ENCODE peak calls at places on chromosomes 4 and X, in eight cellular contexts. G, P, C, N, L, H, I and S are unnamed samples.
A peak's percentile ranks its signal among the peaks of the same experiment; 100 is the strongest.

GRCh38 chr4:1079711-1080265 is 33.6 kb downstream of the RNF212 start:
- DNase-seq in G (no peak), P (no peak), C (no peak), N (no peak), L (no peak), H (no peak), I (no peak), S (peak; percentile 81)

GRCh38 chrX:18676050-18676449 is 4.1 kb upstream of the RS1 start:
- DNase-seq in G (no peak), P (no peak), C (no peak), N (no peak), L (no peak), H (no peak), I (no peak), S (no peak)

GRCh38 chr4:71221510-71222466 is 117.0 kb upstream of the SLC4A4 start:
- DNase-seq in G (no peak), P (no peak), C (no peak), N (no peak), L (no peak), H (no peak), I (no peak), S (no peak)

GRCh38 chrX:47380268-47380667 is 9.9 kb downstream of the ZNF157 start:
- DNase-seq in G (no peak), P (no peak), C (peak; percentile 55), N (no peak), L (no peak), H (no peak), I (peak; percentile 38), S (no peak)

GRCh38 chr4:5218376-5219069 is 167.2 kb downstream of the STK32B start:
- DNase-seq in G (no peak), P (no peak), C (no peak), N (no peak), L (no peak), H (no peak), I (no peak), S (no peak)

GRCh38 chrX:70026112-70026850 is 23.5 kb downstream of the AWAT2 start:
- DNase-seq in G (peak; percentile 5), P (no peak), C (no peak), N (no peak), L (no peak), H (no peak), I (no peak), S (no peak)

GRCh38 chrX:132592880-132593279 is 104.0 kb upstream of the MBNL3 start:
- DNase-seq in G (no peak), P (no peak), C (no peak), N (no peak), L (peak; percentile 28), H (peak; percentile 2), I (no peak), S (no peak)

GRCh38 chr4:107444-108429 is 16.6 kb upstream of the ZNF718 start:
- DNase-seq in G (no peak), P (no peak), C (no peak), N (no peak), L (no peak), H (peak; percentile 56), I (no peak), S (no peak)

GRCh38 chr4:153521995-153522799 is 56.0 kb downstream of the TMEM131L start:
- DNase-seq in G (no peak), P (no peak), C (peak; percentile 58), N (no peak), L (no peak), H (no peak), I (no peak), S (no peak)

GRCh38 chr4:23930750-23931488 is 41.1 kb upstream of the PPARGC1A start:
- DNase-seq in G (no peak), P (peak; percentile 64), C (no peak), N (peak; percentile 50), L (peak; percentile 93), H (peak; percentile 42), I (peak; percentile 24), S (no peak)

GRCh38 chrX:74492720-74493201 is 71.5 kb downstream of the SLC16A2 start:
- DNase-seq in G (no peak), P (no peak), C (no peak), N (no peak), L (no peak), H (peak; percentile 16), I (no peak), S (no peak)

GRCh38 chr4:102299708-102300107 is 45.6 kb downstream of the SLC39A8 start:
- DNase-seq in G (peak; percentile 11), P (no peak), C (no peak), N (peak; percentile 49), L (peak; percentile 19), H (peak; percentile 24), I (no peak), S (no peak)

GRCh38 chrX:49300703-49301102 is 2.7 kb upstream of the GAGE10 start:
- DNase-seq in G (no peak), P (no peak), C (no peak), N (no peak), L (no peak), H (no peak), I (no peak), S (no peak)

GRCh38 chrX:139120760-139121159 is 409.2 kb upstream of the FGF13 start:
- DNase-seq in G (no peak), P (no peak), C (no peak), N (no peak), L (no peak), H (no peak), I (no peak), S (no peak)

GRCh38 chr4:22962186-22962786 is 269.5 kb downstream of the GBA3 start:
- DNase-seq in G (peak; percentile 4), P (no peak), C (no peak), N (no peak), L (no peak), H (no peak), I (no peak), S (no peak)

GRCh38 chrX:27924261-27924660 is 57.0 kb downstream of the DCAF8L1 start:
- DNase-seq in G (peak; percentile 6), P (no peak), C (no peak), N (no peak), L (no peak), H (no peak), I (no peak), S (no peak)

GRCh38 chr4:155722816-155723499 is 35.9 kb upstream of the GUCY1B1 start:
- DNase-seq in G (peak; percentile 77), P (no peak), C (no peak), N (no peak), L (no peak), H (no peak), I (no peak), S (no peak)

DNA sequence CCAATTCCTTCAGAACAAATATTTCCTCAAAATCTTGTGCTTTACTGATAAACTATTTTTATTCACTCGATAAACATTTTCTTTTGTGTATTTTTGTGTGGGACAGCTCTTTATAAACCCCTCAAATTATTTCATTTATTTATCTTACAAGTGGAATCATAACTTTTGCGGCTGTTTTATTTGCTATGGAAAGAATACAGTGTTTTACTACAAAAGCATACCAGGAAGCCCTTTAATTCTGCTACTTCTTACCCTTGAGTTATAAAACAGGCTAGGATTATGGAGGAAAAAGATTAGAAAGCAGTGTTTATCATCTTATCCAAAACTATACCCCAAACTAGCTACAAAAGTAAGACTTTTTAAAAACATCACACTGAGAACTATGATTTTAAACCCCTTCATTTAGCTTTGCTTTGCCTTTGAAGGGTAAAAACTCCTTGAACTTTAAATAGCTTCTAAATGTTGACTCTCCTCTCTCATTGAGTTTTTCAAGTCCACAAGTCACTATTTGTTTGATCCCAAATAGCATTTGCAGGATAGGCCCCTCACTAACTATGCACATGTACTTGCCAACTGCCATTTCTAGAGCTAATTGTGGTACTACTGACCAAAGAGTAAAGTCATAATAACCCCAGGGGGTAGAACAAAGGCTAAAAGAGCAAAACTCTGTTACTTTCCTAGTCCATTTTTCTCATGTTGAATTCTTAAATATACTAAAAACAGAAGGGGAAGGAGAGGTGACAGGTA is 45.8 kb upstream of the SGMS2 start:
- DNase-seq in G (no peak), P (no peak), C (no peak), N (no peak), L (no peak), H (no peak), I (no peak), S (no peak)
- H3K4me1 ChIP-seq in G (no peaks in the 10 kb centered on the region), P (no peaks in the 10 kb centered on the region), C (no peaks in the 10 kb centered on the region), N (no peaks in the 10 kb centered on the region), L (no peaks in the 10 kb centered on the region), H (no peaks in the 10 kb centered on the region), I (no peaks in the 10 kb centered on the region), S (no peaks in the 10 kb centered on the region)

DNA sequence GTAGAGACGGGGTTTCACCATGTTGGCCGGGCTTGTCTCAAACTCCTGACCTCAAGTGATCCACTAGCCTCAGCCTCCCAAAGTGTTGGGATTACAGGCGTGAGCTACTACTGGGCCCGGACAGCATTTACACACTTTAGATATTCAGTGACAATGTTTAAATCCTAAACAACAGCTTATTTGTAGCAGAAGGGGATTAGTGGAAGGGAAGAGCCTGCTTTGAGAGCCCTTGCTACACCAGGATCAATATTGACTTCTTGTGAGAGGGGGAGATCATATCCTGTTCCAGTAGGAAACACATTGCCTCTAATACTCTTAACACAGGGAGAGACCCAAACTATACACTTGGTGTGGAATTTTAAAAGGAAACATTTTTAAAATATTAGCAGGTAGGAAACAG is 7.1 kb downstream of the MGST2 start:
- DNase-seq in G (no peak), P (no peak), C (no peak), N (no peak), L (no peak), H (no peak), I (no peak), S (no peak)
- H3K4me1 ChIP-seq in G (no peaks in the 10 kb centered on the region), P (no peaks in the 10 kb centered on the region), C (no peaks in the 10 kb centered on the region), N (peaks cover 10% of the 10 kb centered on the region), L (peaks cover 4% of the 10 kb centered on the region), H (no peaks in the 10 kb centered on the region), I (peaks cover 8% of the 10 kb centered on the region), S (peaks cover 36% of the 10 kb centered on the region)

DNA sequence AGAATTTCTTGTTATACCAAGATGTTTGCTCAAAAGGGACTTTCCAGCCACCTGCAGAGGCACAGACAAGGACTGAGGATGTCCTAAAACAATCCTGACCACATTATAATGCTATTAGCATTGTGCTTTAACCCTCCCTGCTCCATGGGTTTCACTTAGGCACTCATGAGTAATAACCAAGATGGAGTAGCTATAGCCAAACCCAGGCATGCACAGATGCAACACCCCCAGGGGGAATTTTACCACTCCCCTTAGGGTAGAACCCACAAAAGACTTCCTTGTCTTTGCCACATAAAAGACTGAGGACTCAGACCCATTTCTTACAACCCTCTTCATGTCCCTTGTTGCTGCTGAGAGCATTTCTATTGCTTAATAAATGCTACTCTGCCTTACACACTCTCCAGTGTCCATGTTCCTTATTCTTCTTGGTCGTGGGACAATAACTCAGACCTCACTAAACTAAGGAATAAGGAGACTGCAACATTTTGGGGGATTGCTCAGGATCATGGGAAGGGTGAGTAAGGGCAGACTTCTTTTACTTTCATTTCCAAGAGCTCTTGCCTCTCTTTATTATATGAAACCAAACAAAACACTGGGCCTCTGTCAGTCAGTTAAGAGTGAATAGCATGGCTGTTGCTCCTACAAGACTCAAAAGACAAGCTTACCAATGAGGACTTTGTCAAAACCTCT is 103.5 kb downstream of the TECRL start:
- DNase-seq in G (no peak), P (no peak), C (no peak), N (no peak), L (no peak), H (no peak), I (no peak), S (no peak)
- H3K4me1 ChIP-seq in G (no peaks in the 10 kb centered on the region), P (no peaks in the 10 kb centered on the region), C (no peaks in the 10 kb centered on the region), N (no peaks in the 10 kb centered on the region), L (no peaks in the 10 kb centered on the region), H (no peaks in the 10 kb centered on the region), I (no peaks in the 10 kb centered on the region), S (no peaks in the 10 kb centered on the region)

DNA sequence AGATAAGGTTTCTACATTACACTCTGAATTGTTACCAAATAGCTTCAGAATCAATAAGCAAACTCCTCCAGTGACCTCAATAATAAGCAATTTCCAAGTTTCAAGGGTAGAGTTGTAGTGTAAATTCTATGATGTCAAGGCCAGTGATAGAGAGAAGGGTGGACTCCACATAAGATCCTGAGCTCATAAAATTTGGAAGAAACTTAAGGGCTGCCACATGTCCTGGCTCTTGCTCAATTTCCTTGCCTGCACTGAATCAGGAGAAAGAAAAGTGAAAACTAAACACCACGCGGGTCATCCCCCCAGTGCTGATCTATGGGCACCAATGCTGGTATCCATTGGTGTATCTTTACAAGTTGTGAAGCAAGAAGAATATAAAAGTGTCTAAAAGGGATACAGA is 392.0 kb upstream of the INTU start:
- DNase-seq in G (no peak), P (no peak), C (no peak), N (no peak), L (no peak), H (no peak), I (no peak), S (no peak)
- H3K4me1 ChIP-seq in G (no peaks in the 10 kb centered on the region), P (no peaks in the 10 kb centered on the region), C (no peaks in the 10 kb centered on the region), N (no peaks in the 10 kb centered on the region), L (no peaks in the 10 kb centered on the region), H (peaks cover 13% of the 10 kb centered on the region), I (no peaks in the 10 kb centered on the region), S (no peaks in the 10 kb centered on the region)